ENCODE peak calls at places on chromosomes 12 and 14, in nine cellular contexts. One of them, this sample, is unnamed.

GRCh38 chr14:32508281-32508680 is 179.2 kb downstream of the AKAP6 start:
- DNase-seq in NCI-H2081: no peak
- DNase-seq in PC-3: no peak
- DNase-seq in effector CD4-positive, alpha-beta T cell: no peak
- DNase-seq in activated CD4-positive, CD25-positive, alpha-beta regulatory T cell: no peak
- DNase-seq in activated CD8-positive, alpha-beta T cell treated with anti-CD3 and anti-CD28 coated beads for 36 hours: no peak
- DNase-seq in NCI-H2107: no peak
- DNase-seq in uterus: no peak
- DNase-seq in upper lobe of right lung: no peak
- DNase-seq in this sample: no peak

GRCh38 chr12:88639361-88639760 is 59.1 kb upstream of the KITLG start:
- DNase-seq in NCI-H2081: no peak
- DNase-seq in uterus: no peak
- DNase-seq in NCI-H2107: peak; percentile 25
- DNase-seq in PC-3: no peak
- DNase-seq in upper lobe of right lung: no peak
- DNase-seq in effector CD4-positive, alpha-beta T cell: no peak
- DNase-seq in activated CD8-positive, alpha-beta T cell treated with anti-CD3 and anti-CD28 coated beads for 36 hours: no peak
- DNase-seq in activated CD4-positive, CD25-positive, alpha-beta regulatory T cell: no peak
- DNase-seq in this sample: no peak

GRCh38 chr12:85036241-85036707 is at the start of the genes LRRIQ1 and TSPAN19:
- DNase-seq in upper lobe of right lung: peak; percentile 67
- DNase-seq in PC-3: peak; percentile 89
- DNase-seq in NCI-H2107: peak; percentile 82
- DNase-seq in activated CD4-positive, CD25-positive, alpha-beta regulatory T cell: no peak
- DNase-seq in uterus: peak; percentile 71
- DNase-seq in NCI-H2081: peak; percentile 95
- DNase-seq in effector CD4-positive, alpha-beta T cell: no peak
- DNase-seq in activated CD8-positive, alpha-beta T cell treated with anti-CD3 and anti-CD28 coated beads for 36 hours: peak; percentile 51
- DNase-seq in this sample: peak; percentile 3

GRCh38 chr14:23030936-23031335 is 3.8 kb downstream of the PSMB5 start:
- DNase-seq in NCI-H2107: no peak
- DNase-seq in uterus: no peak
- DNase-seq in NCI-H2081: no peak
- DNase-seq in PC-3: peak; percentile 44
- DNase-seq in effector CD4-positive, alpha-beta T cell: no peak
- DNase-seq in activated CD8-positive, alpha-beta T cell treated with anti-CD3 and anti-CD28 coated beads for 36 hours: no peak
- DNase-seq in upper lobe of right lung: no peak
- DNase-seq in activated CD4-positive, CD25-positive, alpha-beta regulatory T cell: no peak
- DNase-seq in this sample: no peak

GRCh38 chr12:46388427-46388992 is 15.9 kb upstream of the SLC38A2 start:
- DNase-seq in NCI-H2107: no peak
- DNase-seq in activated CD8-positive, alpha-beta T cell treated with anti-CD3 and anti-CD28 coated beads for 36 hours: no peak
- DNase-seq in uterus: no peak
- DNase-seq in PC-3: peak; percentile 83
- DNase-seq in effector CD4-positive, alpha-beta T cell: no peak
- DNase-seq in NCI-H2081: no peak
- DNase-seq in upper lobe of right lung: no peak
- DNase-seq in activated CD4-positive, CD25-positive, alpha-beta regulatory T cell: no peak
- DNase-seq in this sample: no peak

GRCh38 chr14:83940253-83940652 is 1589.7 kb upstream of the FLRT2 start:
- DNase-seq in PC-3: no peak
- DNase-seq in NCI-H2081: peak; percentile 1
- DNase-seq in NCI-H2107: no peak
- DNase-seq in activated CD8-positive, alpha-beta T cell treated with anti-CD3 and anti-CD28 coated beads for 36 hours: no peak
- DNase-seq in activated CD4-positive, CD25-positive, alpha-beta regulatory T cell: no peak
- DNase-seq in upper lobe of right lung: no peak
- DNase-seq in uterus: no peak
- DNase-seq in effector CD4-positive, alpha-beta T cell: no peak
- DNase-seq in this sample: no peak

GRCh38 chr12:6229224-6229748 is 29.1 kb downstream of the CD9 start:
- DNase-seq in upper lobe of right lung: no peak
- DNase-seq in PC-3: peak; percentile 87
- DNase-seq in NCI-H2081: no peak
- DNase-seq in activated CD8-positive, alpha-beta T cell treated with anti-CD3 and anti-CD28 coated beads for 36 hours: no peak
- DNase-seq in NCI-H2107: no peak
- DNase-seq in activated CD4-positive, CD25-positive, alpha-beta regulatory T cell: no peak
- DNase-seq in uterus: no peak
- DNase-seq in effector CD4-positive, alpha-beta T cell: no peak
- DNase-seq in this sample: no peak

GRCh38 chr12:103800252-103800771 is 40.7 kb downstream of the NT5DC3 start:
- DNase-seq in upper lobe of right lung: no peak
- DNase-seq in activated CD4-positive, CD25-positive, alpha-beta regulatory T cell: no peak
- DNase-seq in PC-3: no peak
- DNase-seq in effector CD4-positive, alpha-beta T cell: no peak
- DNase-seq in NCI-H2107: peak; percentile 55
- DNase-seq in activated CD8-positive, alpha-beta T cell treated with anti-CD3 and anti-CD28 coated beads for 36 hours: no peak
- DNase-seq in uterus: peak; percentile 53
- DNase-seq in NCI-H2081: peak; percentile 65
- DNase-seq in this sample: no peak

GRCh38 chr12:46523863-46524770 is 151.5 kb upstream of the SLC38A2 start:
- DNase-seq in upper lobe of right lung: no peak
- DNase-seq in PC-3: peak; percentile 97
- DNase-seq in activated CD4-positive, CD25-positive, alpha-beta regulatory T cell: no peak
- DNase-seq in NCI-H2107: no peak
- DNase-seq in activated CD8-positive, alpha-beta T cell treated with anti-CD3 and anti-CD28 coated beads for 36 hours: peak; percentile 60
- DNase-seq in uterus: peak; percentile 34
- DNase-seq in effector CD4-positive, alpha-beta T cell: peak; percentile 7
- DNase-seq in NCI-H2081: no peak
- DNase-seq in this sample: peak; percentile 78

This sample was measured in hepatic stellate cell.